ENCODE peak calls at places on chromosomes 3 and 15, in four cellular contexts. One of them, this sample, is unnamed.

GRCh38 chr15:92629975-92630626 is 25.5 kb downstream of the FAM174B start:
- DNase-seq in thoracic aorta: no peak
- DNase-seq in OCI-LY7: no peak
- DNase-seq in A549: no peak
- DNase-seq in this sample: peak; percentile 37

GRCh38 chr3:47617061-47618010 is 38.7 kb upstream of the CSPG5 start:
- DNase-seq in thoracic aorta: no peak
- DNase-seq in OCI-LY7: no peak
- DNase-seq in A549: no peak
- DNase-seq in this sample: no peak

GRCh38 chr3:133856316-133856715 is 39.4 kb downstream of the RAB6B start:
- DNase-seq in thoracic aorta: no peak
- DNase-seq in OCI-LY7: no peak
- DNase-seq in A549: no peak
- DNase-seq in this sample: no peak

GRCh38 chr3:23395115-23395514 is 192.0 kb downstream of the UBE2E2 start:
- DNase-seq in thoracic aorta: no peak
- DNase-seq in OCI-LY7: no peak
- DNase-seq in A549: no peak
- DNase-seq in this sample: no peak

GRCh38 chr15:88906130-88906529 is 7.0 kb downstream of the MFGE8 start:
- DNase-seq in thoracic aorta: no peak
- DNase-seq in OCI-LY7: no peak
- DNase-seq in A549: no peak
- DNase-seq in this sample: no peak

GRCh38 chr3:172213765-172214358 is 174.5 kb downstream of the FNDC3B start:
- DNase-seq in thoracic aorta: no peak
- DNase-seq in OCI-LY7: no peak
- DNase-seq in A549: no peak
- DNase-seq in this sample: no peak

GRCh38 chr3:157592769-157593168 is 89.6 kb upstream of the VEPH1 start:
- DNase-seq in thoracic aorta: no peak
- DNase-seq in OCI-LY7: no peak
- DNase-seq in A549: no peak
- DNase-seq in this sample: no peak

GRCh38 chr15:91529534-91529933 is 324.0 kb upstream of the SLCO3A1 start:
- DNase-seq in thoracic aorta: no peak
- DNase-seq in OCI-LY7: no peak
- DNase-seq in A549: no peak
- DNase-seq in this sample: no peak

GRCh38 chr15:45140851-45141250 is 11.1 kb downstream of the DUOX1 start:
- DNase-seq in thoracic aorta: no peak
- DNase-seq in OCI-LY7: no peak
- DNase-seq in A549: no peak
- DNase-seq in this sample: no peak

GRCh38 chr3:122247825-122248185 is 64.3 kb downstream of the CASR start:
- DNase-seq in thoracic aorta: no peak
- DNase-seq in OCI-LY7: peak; percentile 68
- DNase-seq in A549: no peak
- DNase-seq in this sample: no peak

GRCh38 chr15:34795267-34796081 is at the start of gene ACTC1:
- DNase-seq in thoracic aorta: peak; percentile 11
- DNase-seq in OCI-LY7: no peak
- DNase-seq in A549: peak; percentile 21
- DNase-seq in this sample: no peak

GRCh38 chr3:134236505-134236904 is 14.2 kb downstream of the RYK start:
- DNase-seq in thoracic aorta: no peak
- DNase-seq in OCI-LY7: no peak
- DNase-seq in A549: no peak
- DNase-seq in this sample: no peak

GRCh38 chr3:196219194-196219969 is 3.0 kb downstream of the SLC51A start:
- DNase-seq in thoracic aorta: peak; percentile 30
- DNase-seq in OCI-LY7: peak; percentile 59
- DNase-seq in A549: no peak
- DNase-seq in this sample: peak; percentile 81

GRCh38 chr15:68887120-68887519 is 43.2 kb upstream of the SPESP1 start:
- DNase-seq in thoracic aorta: no peak
- DNase-seq in OCI-LY7: no peak
- DNase-seq in A549: no peak
- DNase-seq in this sample: no peak

GRCh38 chr3:98095870-98096269 is 8.9 kb downstream of the OR5AC2 start:
- DNase-seq in thoracic aorta: no peak
- DNase-seq in OCI-LY7: no peak
- DNase-seq in A549: no peak
- DNase-seq in this sample: no peak

GRCh38 chr3:52704611-52705437 is 767 bp downstream of the GLT8D1 start:
- DNase-seq in thoracic aorta: no peak
- DNase-seq in OCI-LY7: peak; percentile 31
- DNase-seq in A549: peak; percentile 12
- DNase-seq in this sample: no peak

GRCh38 chr3:187274977-187275338 is 16.6 kb downstream of the MASP1 start:
- DNase-seq in thoracic aorta: no peak
- DNase-seq in OCI-LY7: no peak
- DNase-seq in A549: no peak
- DNase-seq in this sample: no peak

GRCh38 chr3:29064085-29064484 is 216.8 kb upstream of the RBMS3 start:
- DNase-seq in thoracic aorta: no peak
- DNase-seq in OCI-LY7: no peak
- DNase-seq in A549: no peak
- DNase-seq in this sample: no peak

GRCh38 chr15:29773000-29773399 is 49.3 kb downstream of the TJP1 start:
- DNase-seq in thoracic aorta: no peak
- DNase-seq in OCI-LY7: no peak
- DNase-seq in A549: no peak
- DNase-seq in this sample: no peak
- H3K4me1 ChIP-seq in thoracic aorta: peaks cover 11% of the 10 kb centered on the region
- H3K4me1 ChIP-seq in OCI-LY7: no peaks in the 10 kb centered on the region
- H3K4me1 ChIP-seq in A549: peaks cover 60% of the 10 kb centered on the region
- H3K4me1 ChIP-seq in this sample: no peaks in the 10 kb centered on the region

GRCh38 chr3:128725547-128725931 is 444 bp upstream of the RAB7A start:
- DNase-seq in thoracic aorta: no peak
- DNase-seq in OCI-LY7: no peak
- DNase-seq in A549: no peak
- DNase-seq in this sample: no peak
- H3K4me3 ChIP-seq in thoracic aorta: peak overlapping the region; percentile 97
- H3K4me3 ChIP-seq in OCI-LY7: peak overlapping the region; percentile 93
- H3K4me3 ChIP-seq in A549: peak overlapping the region; percentile 95
- H3K4me3 ChIP-seq in this sample: no peak overlapping the region

GRCh38 chr15:65835452-65835851 is 33.8 kb upstream of the RAB11A start:
- DNase-seq in thoracic aorta: no peak
- DNase-seq in OCI-LY7: no peak
- DNase-seq in A549: no peak
- DNase-seq in this sample: no peak

GRCh38 chr15:65833501-65834220 is 35.6 kb upstream of the RAB11A start:
- DNase-seq in thoracic aorta: no peak
- DNase-seq in OCI-LY7: no peak
- DNase-seq in A549: no peak
- DNase-seq in this sample: no peak

GRCh38 chr15:65832549-65833364 is 36.5 kb upstream of the RAB11A start:
- DNase-seq in thoracic aorta: peak; percentile 89
- DNase-seq in OCI-LY7: peak; percentile 13
- DNase-seq in A549: peak; percentile 99
- DNase-seq in this sample: peak; percentile 96

GRCh38 chr15:65836665-65837064 is 32.6 kb upstream of the RAB11A start:
- DNase-seq in thoracic aorta: no peak
- DNase-seq in OCI-LY7: no peak
- DNase-seq in A549: no peak
- DNase-seq in this sample: no peak

GRCh38 chr15:65834603-65835282 is 34.5 kb upstream of the RAB11A start:
- DNase-seq in thoracic aorta: no peak
- DNase-seq in OCI-LY7: no peak
- DNase-seq in A549: no peak
- DNase-seq in this sample: no peak
- H3K4me1 ChIP-seq in thoracic aorta: peaks cover 51% of the 10 kb centered on the region
- H3K4me1 ChIP-seq in OCI-LY7: peaks cover 9% of the 10 kb centered on the region
- H3K4me1 ChIP-seq in A549: peaks cover 42% of the 10 kb centered on the region
- H3K4me1 ChIP-seq in this sample: peaks cover 10% of the 10 kb centered on the region

GRCh38 chr3:139132976-139133375 is 88.3 kb upstream of the PRR23C start:
- DNase-seq in thoracic aorta: no peak
- DNase-seq in OCI-LY7: no peak
- DNase-seq in A549: no peak
- DNase-seq in this sample: no peak

GRCh38 chr3:139134678-139135372 is 90.1 kb upstream of the PRR23C start:
- DNase-seq in thoracic aorta: no peak
- DNase-seq in OCI-LY7: no peak
- DNase-seq in A549: no peak
- DNase-seq in this sample: no peak

GRCh38 chr3:139135657-139136056 is 91.0 kb upstream of the PRR23C start:
- DNase-seq in thoracic aorta: no peak
- DNase-seq in OCI-LY7: no peak
- DNase-seq in A549: no peak
- DNase-seq in this sample: no peak

GRCh38 chr3:139140553-139140952 is 95.9 kb upstream of the PRR23C start:
- DNase-seq in thoracic aorta: no peak
- DNase-seq in OCI-LY7: no peak
- DNase-seq in A549: no peak
- DNase-seq in this sample: no peak

GRCh38 chr3:139136459-139137190 is 91.9 kb upstream of the PRR23C start:
- DNase-seq in thoracic aorta: no peak
- DNase-seq in OCI-LY7: no peak
- DNase-seq in A549: no peak
- DNase-seq in this sample: no peak
- H3K4me3 ChIP-seq in thoracic aorta: no peak overlapping the region
- H3K4me3 ChIP-seq in OCI-LY7: no peak overlapping the region
- H3K4me3 ChIP-seq in A549: no peak overlapping the region
- H3K4me3 ChIP-seq in this sample: no peak overlapping the region

GRCh38 chr3:177193706-177194268 is 3.5 kb downstream of the TBL1XR1 start:
- DNase-seq in thoracic aorta: no peak
- DNase-seq in OCI-LY7: no peak
- DNase-seq in A549: no peak
- DNase-seq in this sample: no peak

GRCh38 chr3:177194319-177194718 is 3.0 kb downstream of the TBL1XR1 start:
- DNase-seq in thoracic aorta: no peak
- DNase-seq in OCI-LY7: no peak
- DNase-seq in A549: no peak
- DNase-seq in this sample: no peak

GRCh38 chr3:177195941-177196472 is 1.3 kb downstream of the TBL1XR1 start:
- DNase-seq in thoracic aorta: no peak
- DNase-seq in OCI-LY7: peak; percentile 72
- DNase-seq in A549: no peak
- DNase-seq in this sample: no peak

GRCh38 chr3:177196473-177197040 is 725 bp downstream of the TBL1XR1 start:
- DNase-seq in thoracic aorta: peak; percentile 3
- DNase-seq in OCI-LY7: peak; percentile 55
- DNase-seq in A549: peak; percentile 52
- DNase-seq in this sample: no peak

GRCh38 chr3:177195242-177195940 is 1.9 kb downstream of the TBL1XR1 start:
- DNase-seq in thoracic aorta: no peak
- DNase-seq in OCI-LY7: peak; percentile 43
- DNase-seq in A549: no peak
- DNase-seq in this sample: no peak
- H3K4me1 ChIP-seq in thoracic aorta: peaks cover 42% of the 10 kb centered on the region
- H3K4me1 ChIP-seq in OCI-LY7: peaks cover 62% of the 10 kb centered on the region
- H3K4me1 ChIP-seq in A549: peaks cover 34% of the 10 kb centered on the region
- H3K4me1 ChIP-seq in this sample: peaks cover 23% of the 10 kb centered on the region

GRCh38 chr15:76178321-76178720 is 118.5 kb downstream of the TMEM266 start:
- DNase-seq in thoracic aorta: no peak
- DNase-seq in OCI-LY7: no peak
- DNase-seq in A549: no peak
- DNase-seq in this sample: no peak
- H3K4me3 ChIP-seq in thoracic aorta: peak overlapping the region; percentile 35
- H3K4me3 ChIP-seq in OCI-LY7: no peak overlapping the region
- H3K4me3 ChIP-seq in A549: no peak overlapping the region
- H3K4me3 ChIP-seq in this sample: no peak overlapping the region

GRCh38 chr15:67072951-67073350 is 7.5 kb downstream of the SMAD3 start:
- DNase-seq in thoracic aorta: no peak
- DNase-seq in OCI-LY7: no peak
- DNase-seq in A549: no peak
- DNase-seq in this sample: no peak
- H3K4me1 ChIP-seq in thoracic aorta: peaks cover 93% of the 10 kb centered on the region
- H3K4me1 ChIP-seq in OCI-LY7: peaks cover 92% of the 10 kb centered on the region
- H3K4me1 ChIP-seq in A549: peaks cover 95% of the 10 kb centered on the region
- H3K4me1 ChIP-seq in this sample: peaks cover 28% of the 10 kb centered on the region